ENCODE peak calls at places on chromosomes 16 and 17, in five cellular contexts. A is esophagus muscularis mucosa, E is prostate gland, K is SK-N-SH, U is suprapubic skin. V is an unnamed sample.

GRCh38 chr16:12586701-12587100 is 217.0 kb downstream of the CPPED1 start:
- DNase-seq in A (no peak), E (no peak), K (no peak), U (no peak), V (peak)

GRCh38 chr17:75645889-75646625 is 12.8 kb downstream of the SMIM5 start:
- DNase-seq in A (no peak), E (peak), K (peak), U (no peak), V (peak)

GRCh38 chr17:31413871-31414589 is 22.6 kb downstream of the RAB11FIP4 start:
- DNase-seq in A (no peak), E (no peak), K (no peak), U (no peak), V (peak)

GRCh38 chr16:60636117-60636516 is 1400.1 kb downstream of the CDH8 start:
- DNase-seq in A (no peak), E (no peak), K (no peak), U (no peak), V (no peak)

GRCh38 chr17:319266-319665 is 33.3 kb downstream of the RPH3AL start:
- DNase-seq in A (no peak), E (no peak), K (no peak), U (peak), V (peak)

GRCh38 chr16:87921236-87921773 is 15.0 kb downstream of the CA5A start:
- DNase-seq in A (no peak), E (no peak), K (no peak), U (no peak), V (no peak)

GRCh38 chr17:71110326-71110725 is 941.0 kb downstream of the KCNJ2 start:
- DNase-seq in A (no peak), E (no peak), K (no peak), U (no peak), V (no peak)

GRCh38 chr17:21283482-21284318 is 811 bp upstream of the MAP2K3 start:
- DNase-seq in A (no peak), E (no peak), K (peak), U (peak), V (peak)

GRCh38 chr17:10251212-10251948 is 53.0 kb upstream of the GAS7 start:
- DNase-seq in A (no peak), E (no peak), K (no peak), U (no peak), V (no peak)

GRCh38 chr17:75876938-75877751 is 1.2 kb downstream of the TRIM47 start:
- DNase-seq in A (peak), E (peak), K (peak), U (peak), V (peak)

GRCh38 chr17:48463531-48463930 is 33.5 kb upstream of the SKAP1 start:
- DNase-seq in A (no peak), E (no peak), K (no peak), U (no peak), V (no peak)

GRCh38 chr16:52078716-52079655 is 468.0 kb downstream of the TOX3 start:
- DNase-seq in A (no peak), E (no peak), K (no peak), U (no peak), V (no peak)

GRCh38 chr17:9363440-9364350 is 211.9 kb downstream of the STX8 start:
- DNase-seq in A (no peak), E (no peak), K (no peak), U (no peak), V (no peak)

GRCh38 chr16:89040861-89041570 is 52.6 kb upstream of the ACSF3 start:
- DNase-seq in A (no peak), E (no peak), K (no peak), U (no peak), V (peak)

GRCh38 chr17:75778861-75779249 is 5.8 kb upstream of the UNK start:
- DNase-seq in A (no peak), E (no peak), K (no peak), U (no peak), V (no peak)

GRCh38 chr16:17470871-17471744 is at the start of gene XYLT1:
- DNase-seq in A (no peak), E (peak), K (peak), U (peak), V (peak)

GRCh38 chr17:82023447-82024241 is 539 bp downstream of the LRRC45 start:
- DNase-seq in A (no peak), E (no peak), K (peak), U (no peak), V (no peak)

GRCh38 chr16:56658476-56658875 is 717 bp downstream of the MT1F start:
- DNase-seq in A (no peak), E (no peak), K (no peak), U (no peak), V (no peak)

GRCh38 chr17:81323411-81323868 is 28.3 kb upstream of the SLC38A10 start:
- DNase-seq in A (no peak), E (no peak), K (peak), U (no peak), V (no peak)

GRCh38 chr16:27177031-27177774 is 26.1 kb upstream of the KDM8 start:
- DNase-seq in A (no peak), E (no peak), K (no peak), U (no peak), V (no peak)

GRCh38 chr16:47139561-47140185 is 4.1 kb downstream of the NETO2 start:
- DNase-seq in A (no peak), E (no peak), K (no peak), U (no peak), V (no peak)

GRCh38 chr17:16820161-16820877 is 130.3 kb downstream of the CCDC144A start:
- DNase-seq in A (no peak), E (peak), K (no peak), U (no peak), V (no peak)

GRCh38 chr17:17749025-17749772 is 67.9 kb downstream of the RAI1 start:
- DNase-seq in A (no peak), E (no peak), K (peak), U (no peak), V (peak)

GRCh38 chr17:39194089-39194984 is 3.1 kb downstream of the CACNB1 start:
- DNase-seq in A (no peak), E (no peak), K (peak), U (no peak), V (no peak)

GRCh38 chr17:42568341-42569111 is 1.6 kb downstream of the MLX start:
- DNase-seq in A (no peak), E (no peak), K (no peak), U (peak), V (no peak)

GRCh38 chr17:39095309-39095686 is 56.1 kb downstream of the PLXDC1 start:
- DNase-seq in A (no peak), E (no peak), K (no peak), U (no peak), V (no peak)

GRCh38 chr16:87845213-87845612 is 24.1 kb downstream of the SLC7A5 start:
- DNase-seq in A (no peak), E (no peak), K (no peak), U (no peak), V (no peak)

GRCh38 chr16:1033128-1033679 is 39.3 kb upstream of the SSTR5 start:
- DNase-seq in A (no peak), E (no peak), K (no peak), U (no peak), V (no peak)

GRCh38 chr16:24359490-24359889 is 103.4 kb downstream of the CACNG3 start:
- DNase-seq in A (no peak), E (no peak), K (no peak), U (no peak), V (no peak)

GRCh38 chr17:34306466-34306865 is 12.8 kb upstream of the CCL8 start:
- DNase-seq in A (peak), E (no peak), K (peak), U (no peak), V (no peak)

GRCh38 chr16:54239441-54239840 is 47.1 kb downstream of the IRX3 start:
- DNase-seq in A (no peak), E (no peak), K (no peak), U (no peak), V (no peak)

GRCh38 chr16:74451951-74452758 is 30.9 kb upstream of the CLEC18B start:
- DNase-seq in A (no peak), E (no peak), K (no peak), U (no peak), V (no peak)

GRCh38 chr17:28087743-28088142 is 45.3 kb downstream of the NLK start:
- DNase-seq in A (no peak), E (no peak), K (no peak), U (no peak), V (no peak)

GRCh38 chr16:3808308-3809063 is 72.0 kb downstream of the CREBBP start:
- DNase-seq in A (no peak), E (no peak), K (no peak), U (no peak), V (no peak)

GRCh38 chr16:85936761-85937343 is 37.9 kb downstream of the IRF8 start:
- DNase-seq in A (no peak), E (no peak), K (no peak), U (no peak), V (no peak)

GRCh38 chr16:85935957-85936760 is 37.2 kb downstream of the IRF8 start:
- DNase-seq in A (no peak), E (no peak), K (no peak), U (no peak), V (peak)

GRCh38 chr16:85934210-85934609 is 35.2 kb downstream of the IRF8 start:
- DNase-seq in A (no peak), E (no peak), K (no peak), U (no peak), V (no peak)

GRCh38 chr16:85931596-85932402 is 32.8 kb downstream of the IRF8 start:
- DNase-seq in A (no peak), E (no peak), K (no peak), U (no peak), V (no peak)

DNA sequence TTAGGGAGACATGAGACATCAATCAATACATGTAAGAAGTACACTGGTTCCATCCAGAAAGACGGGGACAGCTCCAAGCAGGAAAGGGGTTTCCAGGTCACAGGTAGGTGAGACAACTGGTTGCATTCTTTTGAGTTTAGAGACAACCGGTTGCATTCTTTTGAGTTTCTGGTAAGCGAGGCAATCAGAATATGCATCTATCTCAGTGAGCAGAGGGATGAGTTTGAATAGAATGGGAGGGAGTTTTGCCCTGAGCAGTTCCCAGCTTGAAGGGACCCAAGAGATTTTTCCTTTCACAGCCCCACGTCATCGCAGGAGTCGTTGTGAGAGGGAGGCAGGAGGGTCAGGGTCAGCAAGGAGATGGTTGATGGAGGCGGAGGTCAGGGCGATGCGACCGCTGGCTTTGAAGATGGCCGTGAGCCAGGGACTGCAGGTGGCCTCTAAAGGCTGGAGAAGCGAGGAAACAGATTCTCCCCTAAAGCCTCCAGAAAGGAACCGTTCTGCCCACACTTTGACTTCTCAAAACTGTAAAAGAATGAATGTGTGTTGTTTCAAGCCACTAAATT is 36.5 kb downstream of the IRF8 start:
- DNase-seq in A (no peak), E (no peak), K (no peak), U (no peak), V (no peak)
- H3K4me3 ChIP-seq in A (no peak), E (no peak), K (no peak), U (no peak), V (peak)

DNA sequence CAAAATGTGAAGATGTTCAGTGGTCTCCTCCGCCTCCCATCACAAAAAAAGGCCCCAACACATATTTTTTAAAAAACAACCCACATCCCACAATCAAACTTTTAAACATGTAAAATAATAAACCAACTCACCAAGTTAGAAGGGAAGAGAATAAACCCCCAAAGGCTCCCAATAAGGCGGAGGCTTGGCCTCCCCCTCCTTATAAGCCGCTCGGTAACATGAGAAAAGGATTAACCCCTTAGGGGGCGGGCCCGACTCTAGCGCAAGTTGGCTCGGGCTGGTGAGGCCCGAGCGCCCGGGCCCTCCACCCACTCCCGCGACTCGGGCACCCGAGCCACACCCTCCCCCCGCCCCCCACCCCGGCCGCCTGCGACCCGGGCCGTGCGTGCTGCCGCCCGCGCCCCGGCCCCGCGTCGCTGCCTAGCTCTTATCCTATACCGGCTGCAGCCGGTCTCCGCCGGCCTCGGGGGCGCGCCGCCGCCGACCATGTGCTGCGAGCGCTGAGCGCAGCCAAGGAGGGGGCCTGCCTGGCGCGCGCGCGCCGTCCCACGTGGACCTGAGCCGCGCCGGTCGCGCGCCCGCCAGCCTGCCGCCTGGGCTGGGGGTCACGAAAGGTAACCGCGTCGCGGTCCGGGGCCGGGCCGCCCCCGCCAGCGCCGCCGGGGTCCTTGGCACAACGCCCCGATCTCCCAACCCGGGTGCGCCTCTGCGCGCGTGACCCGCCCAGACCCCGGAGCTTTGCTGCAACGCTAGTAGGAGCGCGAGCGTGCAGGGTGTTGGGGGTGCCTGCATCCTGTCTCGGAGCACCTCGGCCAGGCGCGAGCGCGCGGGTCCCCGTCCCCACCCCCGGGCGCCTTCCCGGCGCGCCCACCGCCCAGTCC is at the start of the genes ARSG and SLC16A6:
- DNase-seq in A (no peak), E (peak), K (peak), U (no peak), V (peak)
- TF ChIP-seq POLR2AphosphoS5 in A (no peak), E (no peak), K (no peak), U (no peak), V (no peak)

DNA sequence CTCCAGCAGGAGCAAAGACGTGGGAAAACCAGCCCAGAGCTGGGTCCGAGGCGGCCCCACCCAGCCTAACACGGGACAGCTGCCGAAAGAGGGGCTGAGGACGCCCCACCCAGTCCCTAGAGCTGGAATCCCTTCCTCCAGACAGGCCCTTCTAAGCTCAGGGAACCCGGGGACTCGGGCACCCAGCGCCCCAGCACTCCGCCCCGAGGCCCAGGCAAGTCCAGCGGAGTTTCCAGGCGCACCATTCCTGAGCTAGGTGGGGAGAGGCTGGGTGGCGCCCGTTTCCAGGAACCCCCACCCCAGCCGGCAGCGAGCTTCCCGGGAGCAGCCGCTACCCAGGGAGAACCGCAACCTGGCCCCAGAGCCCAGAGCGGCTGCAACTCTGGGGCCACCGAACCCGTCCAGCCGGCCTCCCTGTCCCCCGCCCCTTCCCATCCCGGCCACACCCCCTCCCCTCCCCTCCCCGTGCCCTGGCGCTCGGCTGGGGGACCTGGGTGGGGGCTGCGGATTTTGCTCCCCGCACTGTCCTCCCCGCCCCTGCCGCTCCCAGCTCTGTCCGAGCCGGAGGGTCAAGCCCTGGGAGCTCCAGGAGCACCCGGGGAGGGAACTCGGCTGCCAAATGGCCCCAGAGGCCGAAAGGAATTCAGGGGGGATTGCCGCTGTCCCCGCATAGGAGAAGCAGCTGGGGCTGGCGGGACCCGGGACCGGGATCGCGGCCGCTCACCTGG is 503 bp downstream of the TMC6 start:
- DNase-seq in A (no peak), E (peak), K (peak), U (peak), V (peak)
- H3K27ac ChIP-seq in A (peak), E (peak), K (no peak), U (peak), V (peak)

DNA sequence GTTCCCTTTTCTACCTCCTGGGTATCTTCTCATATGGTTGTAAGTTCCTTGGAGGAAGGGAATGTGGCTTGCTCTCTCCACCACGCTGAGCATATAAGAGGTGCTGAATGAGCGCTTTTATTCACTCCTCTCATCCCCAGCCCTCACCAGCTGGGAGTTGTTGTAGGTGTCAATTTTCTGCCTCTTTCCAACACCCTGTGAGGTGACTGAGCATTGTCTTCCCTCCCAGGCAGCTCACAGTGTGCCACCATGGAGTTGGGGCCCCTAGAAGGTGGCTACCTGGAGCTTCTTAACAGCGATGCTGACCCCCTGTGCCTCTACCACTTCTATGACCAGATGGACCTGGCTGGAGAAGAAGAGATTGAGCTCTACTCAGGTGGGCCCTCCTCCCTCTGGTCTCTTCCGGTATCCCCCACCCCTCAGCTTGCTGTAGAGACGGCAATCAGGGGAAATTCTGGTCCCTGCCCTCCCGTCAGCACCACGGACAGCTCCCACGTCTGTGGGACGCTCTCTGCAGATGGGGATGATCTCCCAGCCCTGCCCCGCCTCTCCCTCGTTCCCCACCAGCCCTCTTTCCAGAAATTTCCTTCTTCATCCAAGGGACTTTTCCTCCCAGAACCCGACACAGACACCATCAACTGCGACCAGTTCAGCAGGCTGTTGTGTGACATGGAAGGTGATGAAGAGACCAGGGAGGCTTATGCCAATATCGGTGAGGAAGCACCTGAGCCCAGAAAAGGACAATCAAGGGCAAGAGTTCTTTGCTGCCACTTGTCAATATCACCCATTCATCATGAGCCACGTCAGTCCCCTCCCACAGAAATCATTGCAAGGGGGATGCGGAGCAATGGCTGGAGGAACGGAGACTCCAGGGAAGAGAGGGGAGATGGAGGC is 18.3 kb downstream of the CIITA start:
- DNase-seq in A (no peak), E (no peak), K (no peak), U (no peak), V (peak)
- H3K4me3 ChIP-seq in A (no peak), E (no peak), K (no peak), U (no peak), V (no peak)